ENCODE peak calls at places on chromosomes 3 and 15, in five cellular contexts. One of them, this sample, is unnamed.

GRCh38 chr15:80991446-80991845 is 1.8 kb upstream of the MESD start:
- DNase-seq in activated CD4-positive, alpha-beta T cell treated with anti-CD3 and anti-CD28 coated beads for 1 hour: no peak
- DNase-seq in ovary: peak
- DNase-seq in GM03348: peak
- DNase-seq in Ammon's horn: peak
- DNase-seq in this sample: peak

GRCh38 chr15:42374810-42375209 is 15.5 kb downstream of the CAPN3 start:
- DNase-seq in GM03348: no peak
- DNase-seq in ovary: no peak
- DNase-seq in activated CD4-positive, alpha-beta T cell treated with anti-CD3 and anti-CD28 coated beads for 1 hour: no peak
- DNase-seq in Ammon's horn: no peak
- DNase-seq in this sample: no peak

GRCh38 chr3:99419111-99419510 is 219.3 kb upstream of the COL8A1 start:
- DNase-seq in ovary: no peak
- DNase-seq in Ammon's horn: peak
- DNase-seq in activated CD4-positive, alpha-beta T cell treated with anti-CD3 and anti-CD28 coated beads for 1 hour: no peak
- DNase-seq in GM03348: peak
- DNase-seq in this sample: no peak

GRCh38 chr3:101976473-101976872 is 127.2 kb downstream of the NFKBIZ start:
- DNase-seq in activated CD4-positive, alpha-beta T cell treated with anti-CD3 and anti-CD28 coated beads for 1 hour: no peak
- DNase-seq in GM03348: no peak
- DNase-seq in ovary: no peak
- DNase-seq in Ammon's horn: no peak
- DNase-seq in this sample: no peak

GRCh38 chr3:101803152-101803782 is 24.3 kb downstream of the NXPE3 start:
- DNase-seq in ovary: peak
- DNase-seq in GM03348: peak
- DNase-seq in Ammon's horn: peak
- DNase-seq in activated CD4-positive, alpha-beta T cell treated with anti-CD3 and anti-CD28 coated beads for 1 hour: no peak
- DNase-seq in this sample: peak

GRCh38 chr3:119550090-119550910 is 9.1 kb downstream of the CD80 start:
- DNase-seq in activated CD4-positive, alpha-beta T cell treated with anti-CD3 and anti-CD28 coated beads for 1 hour: no peak
- DNase-seq in Ammon's horn: no peak
- DNase-seq in GM03348: no peak
- DNase-seq in ovary: no peak
- DNase-seq in this sample: peak

GRCh38 chr15:31136612-31137328 is 35.2 kb upstream of the TRPM1 start:
- DNase-seq in activated CD4-positive, alpha-beta T cell treated with anti-CD3 and anti-CD28 coated beads for 1 hour: no peak
- DNase-seq in ovary: no peak
- DNase-seq in GM03348: no peak
- DNase-seq in Ammon's horn: no peak
- DNase-seq in this sample: no peak

GRCh38 chr3:25355034-25355898 is 72.8 kb upstream of the RARB start:
- DNase-seq in Ammon's horn: no peak
- DNase-seq in ovary: no peak
- DNase-seq in activated CD4-positive, alpha-beta T cell treated with anti-CD3 and anti-CD28 coated beads for 1 hour: no peak
- DNase-seq in GM03348: no peak
- DNase-seq in this sample: no peak

GRCh38 chr3:99509224-99509623 is 129.2 kb upstream of the COL8A1 start:
- DNase-seq in GM03348: peak
- DNase-seq in activated CD4-positive, alpha-beta T cell treated with anti-CD3 and anti-CD28 coated beads for 1 hour: no peak
- DNase-seq in ovary: no peak
- DNase-seq in Ammon's horn: no peak
- DNase-seq in this sample: no peak

GRCh38 chr3:115428825-115429224 is 194.5 kb upstream of the GAP43 start:
- DNase-seq in Ammon's horn: no peak
- DNase-seq in activated CD4-positive, alpha-beta T cell treated with anti-CD3 and anti-CD28 coated beads for 1 hour: no peak
- DNase-seq in GM03348: no peak
- DNase-seq in ovary: no peak
- DNase-seq in this sample: no peak

GRCh38 chr3:71585891-71586809 is 2.6 kb upstream of the FOXP1 start:
- DNase-seq in GM03348: peak
- DNase-seq in activated CD4-positive, alpha-beta T cell treated with anti-CD3 and anti-CD28 coated beads for 1 hour: no peak
- DNase-seq in Ammon's horn: peak
- DNase-seq in ovary: no peak
- DNase-seq in this sample: peak

GRCh38 chr15:76347507-76348055 is 11.0 kb downstream of the ISL2 start:
- DNase-seq in activated CD4-positive, alpha-beta T cell treated with anti-CD3 and anti-CD28 coated beads for 1 hour: no peak
- DNase-seq in ovary: no peak
- DNase-seq in Ammon's horn: no peak
- DNase-seq in GM03348: no peak
- DNase-seq in this sample: no peak

GRCh38 chr15:56254270-56254669 is 10.6 kb upstream of the RFX7 start:
- DNase-seq in ovary: no peak
- DNase-seq in GM03348: no peak
- DNase-seq in Ammon's horn: no peak
- DNase-seq in activated CD4-positive, alpha-beta T cell treated with anti-CD3 and anti-CD28 coated beads for 1 hour: no peak
- DNase-seq in this sample: no peak

GRCh38 chr3:164486150-164486549 is 592.1 kb downstream of the SI start:
- DNase-seq in ovary: no peak
- DNase-seq in GM03348: peak
- DNase-seq in Ammon's horn: no peak
- DNase-seq in activated CD4-positive, alpha-beta T cell treated with anti-CD3 and anti-CD28 coated beads for 1 hour: no peak
- DNase-seq in this sample: no peak

GRCh38 chr3:168002786-168003368 is 92.8 kb downstream of the GOLIM4 start:
- DNase-seq in ovary: no peak
- DNase-seq in Ammon's horn: no peak
- DNase-seq in GM03348: no peak
- DNase-seq in activated CD4-positive, alpha-beta T cell treated with anti-CD3 and anti-CD28 coated beads for 1 hour: no peak
- DNase-seq in this sample: no peak

This sample was measured in Karpas-422.